ENCODE peak calls at places on chromosomes 16 and 17, in six cellular contexts. One of them, this sample, is unnamed.

GRCh38 chr17:64001763-64002529 is 3.8 kb downstream of the PRR29 start:
- DNase-seq in NCI-H1105 treated with DMSO at 0.1 percent for 48 hours: no peak
- DNase-seq in neuronal stem cell: no peak
- DNase-seq in AG10803: peak; percentile 29
- DNase-seq in skeletal muscle cell: peak; percentile 48
- DNase-seq in CD8-positive, alpha-beta T cell: no peak
- DNase-seq in this sample: no peak

GRCh38 chr16:48447940-48448536 is 62.8 kb upstream of the SIAH1 start:
- DNase-seq in CD8-positive, alpha-beta T cell: no peak
- DNase-seq in skeletal muscle cell: no peak
- DNase-seq in neuronal stem cell: no peak
- DNase-seq in NCI-H1105 treated with DMSO at 0.1 percent for 48 hours: no peak
- DNase-seq in AG10803: no peak
- DNase-seq in this sample: no peak

GRCh38 chr17:77800832-77801231 is 157.7 kb upstream of the TNRC6C start:
- DNase-seq in neuronal stem cell: no peak
- DNase-seq in NCI-H1105 treated with DMSO at 0.1 percent for 48 hours: no peak
- DNase-seq in CD8-positive, alpha-beta T cell: no peak
- DNase-seq in skeletal muscle cell: no peak
- DNase-seq in AG10803: no peak
- DNase-seq in this sample: no peak

GRCh38 chr16:81237282-81237681 is 1.2 kb upstream of the BCO1 start:
- DNase-seq in neuronal stem cell: no peak
- DNase-seq in CD8-positive, alpha-beta T cell: no peak
- DNase-seq in skeletal muscle cell: no peak
- DNase-seq in NCI-H1105 treated with DMSO at 0.1 percent for 48 hours: no peak
- DNase-seq in AG10803: peak; percentile 5
- DNase-seq in this sample: no peak

GRCh38 chr17:68567035-68567434 is 34.1 kb downstream of the FAM20A start:
- DNase-seq in skeletal muscle cell: no peak
- DNase-seq in NCI-H1105 treated with DMSO at 0.1 percent for 48 hours: no peak
- DNase-seq in CD8-positive, alpha-beta T cell: no peak
- DNase-seq in neuronal stem cell: no peak
- DNase-seq in AG10803: peak; percentile 14
- DNase-seq in this sample: peak; percentile 88

GRCh38 chr16:84922351-84923135 is 88.8 kb downstream of the ZDHHC7 start:
- DNase-seq in skeletal muscle cell: no peak
- DNase-seq in NCI-H1105 treated with DMSO at 0.1 percent for 48 hours: peak; percentile 22
- DNase-seq in neuronal stem cell: no peak
- DNase-seq in CD8-positive, alpha-beta T cell: no peak
- DNase-seq in AG10803: peak; percentile 26
- DNase-seq in this sample: peak; percentile 86

GRCh38 chr17:29572691-29573557 is 4.4 kb downstream of the TP53I13 start:
- DNase-seq in AG10803: peak; percentile 53
- DNase-seq in NCI-H1105 treated with DMSO at 0.1 percent for 48 hours: no peak
- DNase-seq in neuronal stem cell: peak; percentile 54
- DNase-seq in skeletal muscle cell: no peak
- DNase-seq in CD8-positive, alpha-beta T cell: no peak
- DNase-seq in this sample: peak; percentile 61

GRCh38 chr17:41494524-41494923 is 4.8 kb upstream of the KRT36 start:
- DNase-seq in CD8-positive, alpha-beta T cell: no peak
- DNase-seq in neuronal stem cell: no peak
- DNase-seq in skeletal muscle cell: no peak
- DNase-seq in AG10803: peak; percentile 45
- DNase-seq in NCI-H1105 treated with DMSO at 0.1 percent for 48 hours: no peak
- DNase-seq in this sample: peak; percentile 23

GRCh38 chr17:56762988-56763387 is 70.7 kb downstream of the C17orf67 start:
- DNase-seq in AG10803: no peak
- DNase-seq in NCI-H1105 treated with DMSO at 0.1 percent for 48 hours: no peak
- DNase-seq in neuronal stem cell: no peak
- DNase-seq in CD8-positive, alpha-beta T cell: no peak
- DNase-seq in skeletal muscle cell: no peak
- DNase-seq in this sample: no peak

GRCh38 chr16:86180780-86181179 is 281.8 kb downstream of the IRF8 start:
- DNase-seq in skeletal muscle cell: no peak
- DNase-seq in NCI-H1105 treated with DMSO at 0.1 percent for 48 hours: no peak
- DNase-seq in neuronal stem cell: no peak
- DNase-seq in AG10803: no peak
- DNase-seq in CD8-positive, alpha-beta T cell: no peak
- DNase-seq in this sample: no peak

GRCh38 chr16:2773188-2773968 is 3.7 kb downstream of the ELOB start:
- DNase-seq in skeletal muscle cell: no peak
- DNase-seq in AG10803: peak; percentile 40
- DNase-seq in NCI-H1105 treated with DMSO at 0.1 percent for 48 hours: no peak
- DNase-seq in CD8-positive, alpha-beta T cell: no peak
- DNase-seq in neuronal stem cell: no peak
- DNase-seq in this sample: no peak

GRCh38 chr17:49358638-49359247 is 3.3 kb downstream of the ZNF652 start:
- DNase-seq in NCI-H1105 treated with DMSO at 0.1 percent for 48 hours: no peak
- DNase-seq in AG10803: no peak
- DNase-seq in CD8-positive, alpha-beta T cell: no peak
- DNase-seq in skeletal muscle cell: no peak
- DNase-seq in neuronal stem cell: no peak
- DNase-seq in this sample: no peak

GRCh38 chr17:652310-652709 is 62.3 kb downstream of the VPS53 start:
- DNase-seq in AG10803: peak; percentile 76
- DNase-seq in NCI-H1105 treated with DMSO at 0.1 percent for 48 hours: no peak
- DNase-seq in CD8-positive, alpha-beta T cell: no peak
- DNase-seq in neuronal stem cell: no peak
- DNase-seq in skeletal muscle cell: no peak
- DNase-seq in this sample: no peak

GRCh38 chr17:76540381-76541300 is 797 bp downstream of the PRCD start:
- DNase-seq in NCI-H1105 treated with DMSO at 0.1 percent for 48 hours: peak; percentile 77
- DNase-seq in neuronal stem cell: peak; percentile 87
- DNase-seq in AG10803: peak; percentile 89
- DNase-seq in CD8-positive, alpha-beta T cell: no peak
- DNase-seq in skeletal muscle cell: peak; percentile 84
- DNase-seq in this sample: peak; percentile 96

GRCh38 chr17:14779236-14779635 is 478.4 kb downstream of the HS3ST3B1 start:
- DNase-seq in neuronal stem cell: no peak
- DNase-seq in NCI-H1105 treated with DMSO at 0.1 percent for 48 hours: no peak
- DNase-seq in AG10803: no peak
- DNase-seq in skeletal muscle cell: no peak
- DNase-seq in CD8-positive, alpha-beta T cell: no peak
- DNase-seq in this sample: no peak

GRCh38 chr16:60771138-60771537 is 1265.1 kb downstream of the CDH8 start:
- DNase-seq in CD8-positive, alpha-beta T cell: no peak
- DNase-seq in AG10803: peak; percentile 16
- DNase-seq in skeletal muscle cell: no peak
- DNase-seq in neuronal stem cell: no peak
- DNase-seq in NCI-H1105 treated with DMSO at 0.1 percent for 48 hours: no peak
- DNase-seq in this sample: no peak

GRCh38 chr16:6374816-6375215 is 957.8 kb upstream of the RBFOX1 start:
- DNase-seq in CD8-positive, alpha-beta T cell: no peak
- DNase-seq in skeletal muscle cell: no peak
- DNase-seq in neuronal stem cell: no peak
- DNase-seq in NCI-H1105 treated with DMSO at 0.1 percent for 48 hours: no peak
- DNase-seq in AG10803: no peak
- DNase-seq in this sample: no peak

GRCh38 chr16:83720213-83720612 is 87.6 kb upstream of the HSBP1 start:
- DNase-seq in neuronal stem cell: no peak
- DNase-seq in skeletal muscle cell: no peak
- DNase-seq in NCI-H1105 treated with DMSO at 0.1 percent for 48 hours: no peak
- DNase-seq in AG10803: no peak
- DNase-seq in CD8-positive, alpha-beta T cell: no peak
- DNase-seq in this sample: no peak

GRCh38 chr17:75672011-75672410 is 4.9 kb downstream of the SAP30BP start:
- DNase-seq in CD8-positive, alpha-beta T cell: no peak
- DNase-seq in skeletal muscle cell: no peak
- DNase-seq in neuronal stem cell: no peak
- DNase-seq in AG10803: no peak
- DNase-seq in NCI-H1105 treated with DMSO at 0.1 percent for 48 hours: no peak
- DNase-seq in this sample: no peak

GRCh38 chr17:41620583-41621434 is 3.6 kb downstream of the KRT17 start:
- DNase-seq in skeletal muscle cell: no peak
- DNase-seq in neuronal stem cell: no peak
- DNase-seq in CD8-positive, alpha-beta T cell: no peak
- DNase-seq in NCI-H1105 treated with DMSO at 0.1 percent for 48 hours: no peak
- DNase-seq in AG10803: peak; percentile 29
- DNase-seq in this sample: peak; percentile 35

GRCh38 chr17:13421581-13421980 is 180.1 kb downstream of the HS3ST3A1 start:
- DNase-seq in AG10803: no peak
- DNase-seq in neuronal stem cell: no peak
- DNase-seq in skeletal muscle cell: peak; percentile 29
- DNase-seq in CD8-positive, alpha-beta T cell: no peak
- DNase-seq in NCI-H1105 treated with DMSO at 0.1 percent for 48 hours: no peak
- DNase-seq in this sample: no peak

GRCh38 chr16:57914244-57915173 is 56.4 kb downstream of the CNGB1 start:
- DNase-seq in CD8-positive, alpha-beta T cell: no peak
- DNase-seq in NCI-H1105 treated with DMSO at 0.1 percent for 48 hours: no peak
- DNase-seq in AG10803: no peak
- DNase-seq in neuronal stem cell: no peak
- DNase-seq in skeletal muscle cell: no peak
- DNase-seq in this sample: no peak

GRCh38 chr17:35146214-35146833 is 1.3 kb upstream of the UNC45B start:
- DNase-seq in NCI-H1105 treated with DMSO at 0.1 percent for 48 hours: no peak
- DNase-seq in AG10803: no peak
- DNase-seq in skeletal muscle cell: no peak
- DNase-seq in CD8-positive, alpha-beta T cell: no peak
- DNase-seq in neuronal stem cell: no peak
- DNase-seq in this sample: no peak

GRCh38 chr17:33944826-33945225 is 310.3 kb upstream of the CCL2 start:
- DNase-seq in NCI-H1105 treated with DMSO at 0.1 percent for 48 hours: no peak
- DNase-seq in skeletal muscle cell: no peak
- DNase-seq in CD8-positive, alpha-beta T cell: no peak
- DNase-seq in neuronal stem cell: no peak
- DNase-seq in AG10803: no peak
- DNase-seq in this sample: no peak

GRCh38 chr17:73969956-73970355 is 233.5 kb upstream of the RPL38 start:
- DNase-seq in NCI-H1105 treated with DMSO at 0.1 percent for 48 hours: no peak
- DNase-seq in neuronal stem cell: no peak
- DNase-seq in AG10803: peak; percentile 18
- DNase-seq in CD8-positive, alpha-beta T cell: no peak
- DNase-seq in skeletal muscle cell: no peak
- DNase-seq in this sample: peak; percentile 42

GRCh38 chr17:17757944-17758343 is 76.7 kb downstream of the RAI1 start:
- DNase-seq in AG10803: no peak
- DNase-seq in CD8-positive, alpha-beta T cell: no peak
- DNase-seq in skeletal muscle cell: no peak
- DNase-seq in neuronal stem cell: no peak
- DNase-seq in NCI-H1105 treated with DMSO at 0.1 percent for 48 hours: peak; percentile 81
- DNase-seq in this sample: no peak

GRCh38 chr16:80480664-80481063 is 60.1 kb upstream of the DYNLRB2 start:
- DNase-seq in NCI-H1105 treated with DMSO at 0.1 percent for 48 hours: no peak
- DNase-seq in neuronal stem cell: no peak
- DNase-seq in skeletal muscle cell: no peak
- DNase-seq in AG10803: no peak
- DNase-seq in CD8-positive, alpha-beta T cell: no peak
- DNase-seq in this sample: no peak

GRCh38 chr17:50364715-50365114 is 8.3 kb downstream of the MRPL27 start:
- DNase-seq in CD8-positive, alpha-beta T cell: no peak
- DNase-seq in neuronal stem cell: no peak
- DNase-seq in NCI-H1105 treated with DMSO at 0.1 percent for 48 hours: no peak
- DNase-seq in skeletal muscle cell: no peak
- DNase-seq in AG10803: peak; percentile 48
- DNase-seq in this sample: no peak

GRCh38 chr16:56950051-56950450 is 11.7 kb upstream of the CETP start:
- DNase-seq in neuronal stem cell: no peak
- DNase-seq in AG10803: no peak
- DNase-seq in NCI-H1105 treated with DMSO at 0.1 percent for 48 hours: no peak
- DNase-seq in skeletal muscle cell: no peak
- DNase-seq in CD8-positive, alpha-beta T cell: no peak
- DNase-seq in this sample: no peak

GRCh38 chr16:49335828-49336227 is 37.8 kb upstream of the C16orf78 start:
- DNase-seq in AG10803: no peak
- DNase-seq in CD8-positive, alpha-beta T cell: no peak
- DNase-seq in neuronal stem cell: no peak
- DNase-seq in skeletal muscle cell: no peak
- DNase-seq in NCI-H1105 treated with DMSO at 0.1 percent for 48 hours: no peak
- DNase-seq in this sample: no peak

GRCh38 chr16:64898159-64898558 is 223.7 kb downstream of the CDH11 start:
- DNase-seq in AG10803: no peak
- DNase-seq in neuronal stem cell: no peak
- DNase-seq in skeletal muscle cell: no peak
- DNase-seq in NCI-H1105 treated with DMSO at 0.1 percent for 48 hours: no peak
- DNase-seq in CD8-positive, alpha-beta T cell: no peak
- DNase-seq in this sample: no peak

This sample was measured in fibroblast of villous mesenchyme.